ENCODE peak calls at places on chromosomes 16 and 17, in six cellular contexts. L is H1, X is HepG2, D is GM12878, I is HCT116, E is K562. F is an unnamed sample.

GRCh38 chr17:75031972-75032895 is 14.5 kb downstream of the ATP5PD start:
- DNase-seq in L (no peak), X (peak), D (no peak), I (peak), E (peak), F (no peak)

GRCh38 chr17:29740017-29740416 is 117.3 kb upstream of the CORO6 start:
- DNase-seq in L (no peak), X (peak), D (no peak), I (no peak), E (peak), F (no peak)

GRCh38 chr16:80973991-80974390 is 32.7 kb downstream of the CMC2 start:
- DNase-seq in L (no peak), X (no peak), D (no peak), I (no peak), E (no peak), F (no peak)

GRCh38 chr16:30535106-30535776 is 583 bp upstream of the ZNF747 start:
- DNase-seq in L (peak), X (no peak), D (no peak), I (no peak), E (no peak), F (peak)

GRCh38 chr16:8402981-8403853 is 187.1 kb downstream of the TMEM114 start:
- DNase-seq in L (no peak), X (peak), D (no peak), I (no peak), E (no peak), F (no peak)

GRCh38 chr16:72021043-72021442 is 12.5 kb downstream of the DHODH start:
- DNase-seq in L (peak), X (no peak), D (no peak), I (no peak), E (peak), F (no peak)

GRCh38 chr17:60712675-60713074 is 35.0 kb downstream of the BCAS3 start:
- DNase-seq in L (no peak), X (peak), D (no peak), I (no peak), E (no peak), F (no peak)

GRCh38 chr16:85210423-85211169 is 98.3 kb upstream of the CIBAR2 start:
- DNase-seq in L (no peak), X (no peak), D (no peak), I (no peak), E (no peak), F (no peak)

GRCh38 chr16:85583491-85584181 is 29.5 kb upstream of the GSE1 start:
- DNase-seq in L (peak), X (no peak), D (no peak), I (no peak), E (no peak), F (peak)

GRCh38 chr16:17470871-17471744 is at the start of gene XYLT1:
- DNase-seq in L (no peak), X (no peak), D (no peak), I (no peak), E (no peak), F (no peak)

GRCh38 chr17:44630703-44631102 is 25.6 kb upstream of the MEIOC start:
- DNase-seq in L (no peak), X (peak), D (no peak), I (no peak), E (no peak), F (no peak)

GRCh38 chr16:4653981-4654380 is 29.4 kb downstream of the MGRN1 start:
- DNase-seq in L (no peak), X (peak), D (no peak), I (no peak), E (no peak), F (no peak)

GRCh38 chr16:3998793-3999478 is 117.3 kb downstream of the ADCY9 start:
- DNase-seq in L (no peak), X (no peak), D (no peak), I (no peak), E (no peak), F (no peak)

GRCh38 chr16:67528222-67528869 is at the start of gene RIPOR1:
- DNase-seq in L (no peak), X (peak), D (no peak), I (no peak), E (peak), F (no peak)

GRCh38 chr16:87603684-87604571 is 1.6 kb downstream of the JPH3 start:
- DNase-seq in L (no peak), X (no peak), D (no peak), I (no peak), E (no peak), F (no peak)

GRCh38 chr16:622920-623280 is 7.9 kb upstream of the WFIKKN1 start:
- DNase-seq in L (no peak), X (no peak), D (no peak), I (no peak), E (peak), F (no peak)

GRCh38 chr16:51621610-51622009 is 470.5 kb upstream of the SALL1 start:
- DNase-seq in L (no peak), X (no peak), D (no peak), I (no peak), E (no peak), F (no peak)

GRCh38 chr16:79658301-79659001 is 57.9 kb upstream of the MAF start:
- DNase-seq in L (no peak), X (peak), D (no peak), I (no peak), E (no peak), F (no peak)

GRCh38 chr17:48149174-48150106 is 41.9 kb downstream of the SNX11 start:
- DNase-seq in L (no peak), X (peak), D (no peak), I (no peak), E (peak), F (no peak)

GRCh38 chr16:87924041-87924851 is 12.1 kb downstream of the CA5A start:
- DNase-seq in L (no peak), X (no peak), D (peak), I (no peak), E (no peak), F (no peak)

GRCh38 chr16:56632160-56632847 is at the start of gene MT1M:
- DNase-seq in L (no peak), X (no peak), D (no peak), I (no peak), E (no peak), F (no peak)

GRCh38 chr17:74442291-74442669 is 10.4 kb downstream of the GPRC5C start:
- DNase-seq in L (no peak), X (no peak), D (no peak), I (no peak), E (no peak), F (no peak)

DNA sequence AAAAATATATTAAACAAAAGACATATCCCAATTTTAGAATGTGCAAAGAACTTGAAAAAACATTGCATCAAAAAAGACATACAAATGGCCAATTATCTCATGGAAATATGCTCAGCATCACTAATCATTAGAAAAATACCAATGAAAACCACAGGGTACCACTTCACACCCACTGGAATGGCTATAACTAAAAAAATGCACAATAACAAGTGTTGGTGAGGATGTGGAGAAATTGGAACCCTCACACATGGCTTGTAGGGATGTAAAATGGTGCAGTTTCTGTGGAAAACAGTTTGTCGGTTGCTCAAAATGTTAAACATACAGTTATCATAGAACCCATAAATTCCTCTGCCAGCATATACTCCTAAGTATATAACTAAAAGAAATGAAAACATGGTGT is 796 bp upstream of the PSMB6 start:
- DNase-seq in L (no peak), X (no peak), D (no peak), I (no peak), E (no peak), F (no peak)
- TF ChIP-seq ZNF274 in L (no peak), X (no peak), D (no peak), I (no peak), E (no peak), F (no peak)

GRCh38 chr17:51374220-51374619 is 113.9 kb downstream of the UTP18 start:
- DNase-seq in L (no peak), X (no peak), D (no peak), I (no peak), E (no peak), F (no peak)

GRCh38 chr17:51373489-51374194 is 113.3 kb downstream of the UTP18 start:
- DNase-seq in L (no peak), X (no peak), D (no peak), I (no peak), E (no peak), F (no peak)

GRCh38 chr17:51366866-51367265 is 106.5 kb downstream of the UTP18 start:
- DNase-seq in L (no peak), X (no peak), D (no peak), I (no peak), E (no peak), F (no peak)

GRCh38 chr17:51372345-51373004 is 112.1 kb downstream of the UTP18 start:
- DNase-seq in L (no peak), X (peak), D (peak), I (peak), E (peak), F (peak)

DNA sequence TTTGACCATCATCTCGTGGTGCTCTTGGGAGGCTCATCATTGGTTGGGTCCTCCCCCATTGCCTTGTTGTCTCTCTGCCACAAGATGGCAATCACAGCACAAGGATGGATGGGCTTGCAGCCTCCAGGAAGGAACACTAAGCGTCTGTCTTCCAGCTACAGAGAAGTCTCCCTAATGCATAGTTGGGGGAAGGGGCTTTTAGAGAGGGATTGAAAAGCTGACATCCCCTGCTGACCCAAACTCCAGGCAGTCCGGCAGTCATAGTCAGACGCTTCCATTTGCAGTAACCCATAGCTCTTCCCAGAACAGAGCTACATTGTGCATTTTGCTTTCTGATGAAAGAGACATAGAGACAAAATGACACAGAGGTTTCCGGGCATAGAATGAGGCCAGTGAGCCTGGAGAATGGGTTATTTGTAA is 111.4 kb downstream of the UTP18 start:
- DNase-seq in L (peak), X (peak), D (peak), I (peak), E (peak), F (peak)
- TF ChIP-seq ZNF274 in L (no peak), X (no peak), D (no peak), I (no peak), E (no peak), F (no peak)

GRCh38 chr17:31392856-31393748 is 1.6 kb downstream of the RAB11FIP4 start:
- DNase-seq in L (no peak), X (no peak), D (no peak), I (no peak), E (no peak), F (no peak)
- TF ChIP-seq ZNF274 in L (no peak), X (no peak), D (no peak), I (no peak), E (no peak), F (no peak)

GRCh38 chr17:27457405-27457730 is 1.1 kb downstream of the KSR1 start:
- DNase-seq in L (no peak), X (no peak), D (no peak), I (no peak), E (no peak), F (no peak)
- TF ChIP-seq ZNF274 in L (no peak), X (no peak), D (no peak), I (no peak), E (no peak), F (no peak)

DNA sequence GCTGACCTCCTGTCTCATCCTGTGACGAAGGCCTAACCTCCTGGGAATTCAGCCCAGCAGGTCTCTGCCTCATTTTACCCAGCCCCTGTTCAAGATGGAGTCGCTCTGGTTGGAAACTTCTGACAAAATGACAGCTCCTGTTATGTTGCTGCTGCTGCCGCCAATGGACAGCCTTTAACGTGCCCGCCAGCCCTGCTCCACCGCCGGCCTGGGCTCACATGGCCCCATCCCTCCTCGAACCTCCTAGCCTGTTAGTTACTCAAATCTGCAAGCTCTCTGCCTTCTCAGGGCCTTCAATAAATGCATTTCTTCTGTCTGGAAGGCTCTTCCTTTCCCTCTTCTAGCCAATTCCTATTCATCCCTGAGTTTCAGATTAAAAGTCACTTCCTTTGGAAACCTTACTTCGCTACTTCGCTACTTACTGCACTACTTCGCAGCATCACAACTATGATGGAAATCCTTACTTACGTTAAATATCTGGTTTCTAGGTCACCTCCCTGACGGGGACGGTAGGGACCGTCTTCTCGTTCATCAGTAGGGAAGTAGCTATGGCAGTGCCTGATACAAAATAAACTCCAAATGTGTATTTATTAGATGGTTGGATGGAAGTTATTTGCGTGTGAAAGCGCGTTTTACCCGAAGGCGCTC is 517 bp upstream of the NAGLU start:
- DNase-seq in L (no peak), X (no peak), D (no peak), I (no peak), E (no peak), F (no peak)
- TF ChIP-seq ZNF274 in L (no peak), X (no peak), D (no peak), I (no peak), E (no peak), F (no peak)

GRCh38 chr17:7972131-7972785 is 30.2 kb upstream of the GUCY2D start:
- DNase-seq in L (no peak), X (no peak), D (no peak), I (no peak), E (no peak), F (no peak)
- TF ChIP-seq ZNF274 in L (no peak), X (no peak), D (no peak), I (no peak), E (no peak), F (no peak)

GRCh38 chr17:67500261-67500660 is 123.2 kb downstream of the PITPNC1 start:
- DNase-seq in L (no peak), X (no peak), D (no peak), I (no peak), E (no peak), F (no peak)
- TF ChIP-seq ZNF274 in L (no peak), X (no peak), D (no peak), I (no peak), E (no peak), F (no peak)

GRCh38 chr16:66364117-66364958 is 2.2 kb upstream of the CDH5 start:
- DNase-seq in L (no peak), X (no peak), D (no peak), I (no peak), E (no peak), F (no peak)
- TF ChIP-seq ZNF274 in L (no peak), X (no peak), D (no peak), I (no peak), E (no peak), F (no peak)

GRCh38 chr16:65959978-65960377 is 406.5 kb upstream of the CDH5 start:
- DNase-seq in L (no peak), X (no peak), D (no peak), I (no peak), E (no peak), F (no peak)
- TF ChIP-seq ZNF274 in L (no peak), X (no peak), D (no peak), I (no peak), E (no peak), F (no peak)

F was measured in NT2/D1.